ENCODE peak calls at places on chromosome 9, in eight cellular contexts. P is uterus; R is CD4-positive, CD25-positive, alpha-beta regulatory T cell; J is suprapubic skin; K is PC-9; C is pancreas; H is prostate gland; B is fibroblast of lung. D is an unnamed sample. For H3K36me3, the result is how much of the 10 kb centered on the place peaks cover.

GRCh38 chr9:97480749-97481148 is 20.7 kb upstream of the TMOD1 start:
- DNase-seq in P (no peak), R (no peak), J (no peak), K (no peak), C (no peak), H (no peak), B (no peak), D (no peak)

GRCh38 chr9:83339435-83339834 is 198.8 kb downstream of the FRMD3 start:
- DNase-seq in P (no peak), R (no peak), J (no peak), K (no peak), C (no peak), H (no peak), B (no peak), D (no peak)

GRCh38 chr9:131334568-131335105 is 45.1 kb downstream of the PLPP7 start:
- DNase-seq in P (no peak), R (no peak), J (peak), K (no peak), C (no peak), H (no peak), B (peak), D (no peak)

GRCh38 chr9:110135858-110136257 is 72.1 kb downstream of the C9orf152 start:
- DNase-seq in P (no peak), R (no peak), J (no peak), K (no peak), C (no peak), H (no peak), B (no peak), D (no peak)

GRCh38 chr9:122087406-122088200 is 5.5 kb downstream of the TTLL11 start:
- DNase-seq in P (no peak), R (no peak), J (no peak), K (peak), C (no peak), H (no peak), B (peak), D (no peak)

GRCh38 chr9:38443597-38443996 is 19.3 kb upstream of the IGFBPL1 start:
- DNase-seq in P (no peak), R (no peak), J (no peak), K (peak), C (no peak), H (no peak), B (no peak), D (no peak)

GRCh38 chr9:122347348-122348287 is 23.2 kb upstream of the PTGS1 start:
- DNase-seq in P (no peak), R (peak), J (no peak), K (no peak), C (no peak), H (no peak), B (no peak), D (no peak)

GRCh38 chr9:108274971-108275370 is 580.8 kb downstream of the ACTL7B start:
- DNase-seq in P (no peak), R (no peak), J (no peak), K (no peak), C (no peak), H (no peak), B (no peak), D (no peak)

GRCh38 chr9:103183569-103184191 is 188.5 kb downstream of the CYLC2 start:
- DNase-seq in P (peak), R (no peak), J (no peak), K (no peak), C (no peak), H (no peak), B (no peak), D (no peak)

GRCh38 chr9:114085404-114085803 is 7.3 kb upstream of the AMBP start:
- DNase-seq in P (peak), R (no peak), J (no peak), K (no peak), C (no peak), H (no peak), B (no peak), D (no peak)

GRCh38 chr9:97312101-97312500 is 4.6 kb downstream of the CCDC180 start:
- DNase-seq in P (no peak), R (no peak), J (no peak), K (no peak), C (no peak), H (no peak), B (no peak), D (no peak)

GRCh38 chr9:15250013-15250412 is 57.0 kb downstream of the TTC39B start:
- DNase-seq in P (no peak), R (no peak), J (no peak), K (no peak), C (no peak), H (no peak), B (no peak), D (no peak)

GRCh38 chr9:126781717-126782388 is 23.0 kb upstream of the ZBTB43 start:
- DNase-seq in P (peak), R (peak), J (peak), K (peak), C (peak), H (peak), B (peak), D (peak)

GRCh38 chr9:117574099-117574498 is 130.1 kb upstream of the TLR4 start:
- DNase-seq in P (no peak), R (no peak), J (no peak), K (no peak), C (no peak), H (no peak), B (no peak), D (no peak)

GRCh38 chr9:124020520-124021384 is 9.2 kb downstream of the LHX2 start:
- DNase-seq in P (no peak), R (no peak), J (no peak), K (no peak), C (peak), H (no peak), B (no peak), D (no peak)

GRCh38 chr9:106755727-106756126 is 107.2 kb upstream of the ZNF462 start:
- DNase-seq in P (no peak), R (no peak), J (no peak), K (no peak), C (peak), H (peak), B (no peak), D (no peak)

GRCh38 chr9:12785251-12785880 is 10.5 kb downstream of the LURAP1L start:
- DNase-seq in P (peak), R (no peak), J (peak), K (peak), C (peak), H (peak), B (peak), D (no peak)

GRCh38 chr9:114037961-114038723 is 40.0 kb downstream of the AMBP start:
- DNase-seq in P (no peak), R (no peak), J (peak), K (no peak), C (no peak), H (peak), B (no peak), D (no peak)

GRCh38 chr9:80873861-80874260 is 815.5 kb downstream of the TLE1 start:
- DNase-seq in P (no peak), R (no peak), J (no peak), K (no peak), C (no peak), H (no peak), B (peak), D (no peak)

GRCh38 chr9:89872426-89872912 is 267.7 kb downstream of the GADD45G start:
- DNase-seq in P (peak), R (no peak), J (no peak), K (no peak), C (no peak), H (no peak), B (no peak), D (no peak)

GRCh38 chr9:136023401-136024225 is 62.4 kb upstream of the UBAC1 start:
- DNase-seq in P (peak), R (no peak), J (peak), K (no peak), C (no peak), H (no peak), B (peak), D (no peak)

GRCh38 chr9:5767968-5768932 is 64.7 kb downstream of the ERMP1 start:
- DNase-seq in P (no peak), R (peak), J (no peak), K (no peak), C (no peak), H (no peak), B (no peak), D (no peak)
- H3K36me3 ChIP-seq in P (under half), R (half or more), J (half or more), K (under half), C (under half), H (under half), B (under half), D (half or more)

GRCh38 chr9:27352457-27353188 is 55.7 kb upstream of the EQTN start:
- DNase-seq in P (no peak), R (no peak), J (no peak), K (no peak), C (no peak), H (no peak), B (no peak), D (no peak)

GRCh38 chr9:27350382-27350781 is 53.4 kb upstream of the EQTN start:
- DNase-seq in P (no peak), R (no peak), J (no peak), K (no peak), C (no peak), H (no peak), B (no peak), D (no peak)

GRCh38 chr9:27353405-27354229 is 56.7 kb upstream of the EQTN start:
- DNase-seq in P (no peak), R (no peak), J (no peak), K (no peak), C (no peak), H (no peak), B (no peak), D (no peak)

GRCh38 chr9:27349681-27350080 is 52.7 kb upstream of the EQTN start:
- DNase-seq in P (no peak), R (no peak), J (no peak), K (no peak), C (no peak), H (no peak), B (no peak), D (no peak)

DNA sequence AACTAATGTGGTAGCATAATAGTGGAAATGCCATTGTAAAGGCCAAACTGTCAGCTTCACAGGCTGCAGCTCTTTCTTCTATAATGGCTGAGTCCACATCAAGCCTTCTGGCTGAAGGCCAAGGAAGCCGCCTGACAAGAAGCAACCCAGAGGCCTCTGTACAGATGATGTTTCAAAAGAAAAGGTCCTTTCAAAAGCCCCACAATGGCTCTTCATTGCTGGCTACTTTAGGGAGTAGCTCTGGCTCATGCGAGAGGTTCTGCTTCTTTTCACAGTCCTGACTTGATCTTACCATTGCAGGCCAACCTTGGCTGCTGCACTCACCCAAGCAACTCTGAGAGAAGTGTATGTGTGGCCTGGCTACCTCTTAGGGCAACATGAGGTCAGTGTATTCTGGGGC is 54.5 kb upstream of the EQTN start:
- DNase-seq in P (peak), R (no peak), J (no peak), K (no peak), C (no peak), H (no peak), B (peak), D (no peak)
- H3K4me3 ChIP-seq in P (no peak), R (no peak), J (no peak), K (no peak), C (no peak), H (no peak), B (no peak), D (no peak)

GRCh38 chr9:36963356-36963755 is 70.7 kb downstream of the PAX5 start:
- DNase-seq in P (no peak), R (no peak), J (no peak), K (no peak), C (no peak), H (no peak), B (no peak), D (no peak)
- H3K36me3 ChIP-seq in P (under half), R (under half), J (under half), K (under half), C (under half), H (under half), B (under half), D (under half)

DNA sequence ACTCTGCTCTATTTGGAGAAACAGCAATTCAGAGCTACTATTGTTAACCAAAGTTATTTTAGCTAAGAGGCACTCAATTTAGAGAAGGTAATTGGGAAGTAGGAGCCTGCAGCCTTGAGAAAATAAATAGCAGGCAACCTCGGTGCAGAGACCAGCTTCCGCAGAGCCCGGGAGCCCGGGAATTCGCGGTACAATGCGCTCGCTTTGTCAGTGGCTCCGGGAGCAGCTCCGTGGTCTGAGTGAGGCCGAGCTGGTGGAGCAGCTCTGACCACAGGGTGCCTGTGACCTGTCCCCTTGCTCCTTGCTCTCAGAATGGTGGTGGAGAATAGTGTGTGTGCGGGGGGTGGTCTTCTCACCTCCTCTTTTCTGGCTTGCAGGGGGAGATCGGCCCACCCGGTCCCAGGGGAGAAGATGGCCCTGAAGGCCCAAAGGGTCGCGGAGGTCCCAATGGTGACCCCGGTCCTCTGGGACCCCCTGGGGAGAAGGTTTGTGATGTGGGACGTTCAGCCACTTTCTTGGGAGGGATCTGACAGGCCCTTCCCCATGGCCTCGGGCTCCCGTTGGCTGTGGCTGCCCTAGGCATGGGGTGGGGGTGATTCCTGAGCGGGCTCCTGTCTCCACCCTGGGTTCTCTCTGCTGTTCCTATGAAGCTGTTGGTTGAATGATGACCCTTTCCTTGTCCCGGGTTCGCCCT is 95.9 kb upstream of the FCN2 start:
- DNase-seq in P (no peak), R (no peak), J (no peak), K (no peak), C (no peak), H (no peak), B (no peak), D (no peak)
- H3K4me3 ChIP-seq in P (no peak), R (no peak), J (no peak), K (no peak), C (no peak), H (no peak), B (no peak), D (no peak)

GRCh38 chr9:137778336-137778735 is 99.2 kb upstream of the CACNA1B start:
- DNase-seq in P (no peak), R (no peak), J (no peak), K (no peak), C (no peak), H (no peak), B (no peak), D (no peak)
- H3K36me3 ChIP-seq in P (under half), R (half or more), J (half or more), K (under half), C (under half), H (under half), B (under half), D (half or more)

GRCh38 chr9:79215819-79216218 is 355.9 kb upstream of the TLE4 start:
- DNase-seq in P (no peak), R (no peak), J (no peak), K (no peak), C (no peak), H (peak), B (no peak), D (no peak)
- H3K4me3 ChIP-seq in P (no peak), R (no peak), J (no peak), K (no peak), C (no peak), H (no peak), B (no peak), D (no peak)

GRCh38 chr9:137756045-137756744 is 121.4 kb upstream of the CACNA1B start:
- DNase-seq in P (no peak), R (no peak), J (no peak), K (no peak), C (no peak), H (no peak), B (peak), D (no peak)
- H3K36me3 ChIP-seq in P (under half), R (under half), J (half or more), K (under half), C (under half), H (under half), B (under half), D (half or more)

D was measured in DND-41.